ENCODE peak calls at places on chromosomes 11 and 22, in seven cellular contexts. One of them, this sample, is unnamed. For H3K36me3, the result is how much of the 10 kb centered on the place peaks cover.

GRCh38 chr11:108496643-108497256 is 1.4 kb downstream of the POGLUT3 start:
- DNase-seq in ovary: no peak
- DNase-seq in hepatocyte: peak
- DNase-seq in kidney epithelial cell: no peak
- DNase-seq in tibial nerve: no peak
- DNase-seq in stomach: no peak
- DNase-seq in A673: peak
- DNase-seq in this sample: no peak

GRCh38 chr11:91081440-91082088 is 858.7 kb upstream of the CHORDC1 start:
- DNase-seq in stomach: no peak
- DNase-seq in hepatocyte: peak
- DNase-seq in ovary: no peak
- DNase-seq in kidney epithelial cell: peak
- DNase-seq in A673: peak
- DNase-seq in tibial nerve: peak
- DNase-seq in this sample: no peak

GRCh38 chr11:86812322-86812670 is 12.0 kb downstream of the PRSS23 start:
- DNase-seq in stomach: peak
- DNase-seq in kidney epithelial cell: no peak
- DNase-seq in tibial nerve: no peak
- DNase-seq in hepatocyte: no peak
- DNase-seq in ovary: no peak
- DNase-seq in A673: no peak
- DNase-seq in this sample: no peak

GRCh38 chr11:129846508-129847335 is 31.1 kb downstream of the TMEM45B start:
- DNase-seq in hepatocyte: peak
- DNase-seq in tibial nerve: no peak
- DNase-seq in ovary: no peak
- DNase-seq in stomach: no peak
- DNase-seq in A673: no peak
- DNase-seq in kidney epithelial cell: peak
- DNase-seq in this sample: no peak

GRCh38 chr11:50267851-50268250 is 235.2 kb downstream of the OR4C45 start:
- DNase-seq in kidney epithelial cell: no peak
- DNase-seq in hepatocyte: no peak
- DNase-seq in ovary: no peak
- DNase-seq in tibial nerve: no peak
- DNase-seq in A673: no peak
- DNase-seq in stomach: no peak
- DNase-seq in this sample: no peak

GRCh38 chr11:131165036-131165435 is 205.4 kb upstream of the NTM start:
- DNase-seq in tibial nerve: no peak
- DNase-seq in stomach: no peak
- DNase-seq in A673: no peak
- DNase-seq in hepatocyte: no peak
- DNase-seq in kidney epithelial cell: no peak
- DNase-seq in ovary: no peak
- DNase-seq in this sample: no peak

GRCh38 chr11:16217631-16218030 is 138.7 kb downstream of the SOX6 start:
- DNase-seq in hepatocyte: no peak
- DNase-seq in kidney epithelial cell: no peak
- DNase-seq in A673: no peak
- DNase-seq in stomach: no peak
- DNase-seq in tibial nerve: no peak
- DNase-seq in ovary: no peak
- DNase-seq in this sample: no peak

GRCh38 chr22:47782461-47783075 is 1020.1 kb downstream of the TBC1D22A start:
- DNase-seq in tibial nerve: no peak
- DNase-seq in stomach: no peak
- DNase-seq in A673: no peak
- DNase-seq in ovary: no peak
- DNase-seq in hepatocyte: no peak
- DNase-seq in kidney epithelial cell: no peak
- DNase-seq in this sample: no peak

GRCh38 chr11:31810779-31811647 is at the start of gene PAX6:
- DNase-seq in stomach: no peak
- DNase-seq in hepatocyte: no peak
- DNase-seq in tibial nerve: no peak
- DNase-seq in kidney epithelial cell: no peak
- DNase-seq in A673: peak
- DNase-seq in ovary: no peak
- DNase-seq in this sample: no peak

GRCh38 chr11:119237515-119237914 is 31.4 kb downstream of the CBL start:
- DNase-seq in ovary: no peak
- DNase-seq in kidney epithelial cell: no peak
- DNase-seq in A673: no peak
- DNase-seq in hepatocyte: no peak
- DNase-seq in stomach: no peak
- DNase-seq in tibial nerve: no peak
- DNase-seq in this sample: no peak

GRCh38 chr11:19903620-19904069 is 191.0 kb downstream of the NAV2 start:
- DNase-seq in A673: peak
- DNase-seq in hepatocyte: peak
- DNase-seq in tibial nerve: peak
- DNase-seq in ovary: peak
- DNase-seq in stomach: peak
- DNase-seq in kidney epithelial cell: no peak
- DNase-seq in this sample: peak

GRCh38 chr22:37731804-37732471 is 35.1 kb downstream of the TRIOBP start:
- DNase-seq in stomach: peak
- DNase-seq in tibial nerve: no peak
- DNase-seq in kidney epithelial cell: no peak
- DNase-seq in A673: no peak
- DNase-seq in hepatocyte: peak
- DNase-seq in ovary: no peak
- DNase-seq in this sample: no peak
- TF ChIP-seq CTCF in stomach: peak
- TF ChIP-seq CTCF in tibial nerve: no peak
- TF ChIP-seq CTCF in kidney epithelial cell: no peak
- TF ChIP-seq CTCF in A673: no peak
- TF ChIP-seq CTCF in hepatocyte: peak
- TF ChIP-seq CTCF in ovary: no peak
- TF ChIP-seq CTCF in this sample: no peak

GRCh38 chr22:41446639-41447434 is at the start of gene TOB2:
- DNase-seq in stomach: peak
- DNase-seq in A673: peak
- DNase-seq in ovary: peak
- DNase-seq in kidney epithelial cell: peak
- DNase-seq in hepatocyte: peak
- DNase-seq in tibial nerve: peak
- DNase-seq in this sample: peak
- H3K36me3 ChIP-seq in stomach: under half
- H3K36me3 ChIP-seq in A673: under half
- H3K36me3 ChIP-seq in ovary: under half
- H3K36me3 ChIP-seq in kidney epithelial cell: under half
- H3K36me3 ChIP-seq in hepatocyte: under half
- H3K36me3 ChIP-seq in tibial nerve: under half
- H3K36me3 ChIP-seq in this sample: under half

DNA sequence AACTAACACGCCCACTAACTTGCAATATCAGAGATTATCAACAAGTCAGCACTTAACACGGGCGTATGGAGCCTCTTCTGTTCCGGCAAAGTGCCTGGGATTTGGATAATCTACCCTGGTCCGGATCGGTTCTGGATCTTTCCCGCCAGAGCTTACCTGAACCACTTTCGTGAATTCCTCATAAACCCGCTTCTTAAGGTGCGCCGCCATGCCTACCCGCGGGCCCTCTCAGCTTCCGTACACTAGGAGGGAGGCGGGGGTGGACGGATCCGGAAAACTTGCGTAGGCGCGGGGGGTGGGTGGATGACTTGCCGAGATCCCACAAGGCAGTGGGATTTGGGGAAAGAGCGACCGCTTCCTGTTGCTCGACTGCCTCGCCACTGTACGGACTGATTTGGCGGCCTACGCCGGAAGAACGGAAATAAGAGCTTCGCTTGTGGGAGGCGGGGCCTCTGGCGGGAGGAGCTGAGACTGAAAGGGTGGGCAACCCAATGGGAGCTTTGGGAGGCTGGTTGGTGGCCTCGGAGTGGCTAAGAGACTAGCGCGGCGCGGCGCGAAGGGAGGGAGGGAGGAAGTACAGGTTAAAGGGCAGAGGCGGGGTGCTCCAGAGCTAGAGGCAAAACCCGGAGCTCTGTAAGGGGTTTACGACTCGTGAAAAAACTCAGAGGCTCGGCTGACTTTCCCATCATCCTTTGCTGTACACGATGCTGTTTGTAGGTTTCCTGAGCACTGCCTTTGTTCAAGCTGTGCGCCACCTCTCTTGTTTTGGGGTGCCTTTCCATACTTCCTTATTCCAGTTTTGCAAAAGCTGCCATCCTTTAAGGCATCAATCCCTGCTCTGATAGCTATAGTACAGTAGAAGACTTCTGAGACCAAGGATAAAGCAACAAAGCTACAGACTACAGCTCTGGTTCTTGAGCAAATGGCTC is at the start of gene INTS4:
- DNase-seq in A673: peak
- DNase-seq in tibial nerve: peak
- DNase-seq in stomach: peak
- DNase-seq in ovary: peak
- DNase-seq in hepatocyte: peak
- DNase-seq in kidney epithelial cell: peak
- DNase-seq in this sample: peak
- TF ChIP-seq CTCF in A673: no peak
- TF ChIP-seq CTCF in tibial nerve: no peak
- TF ChIP-seq CTCF in stomach: no peak
- TF ChIP-seq CTCF in ovary: no peak
- TF ChIP-seq CTCF in hepatocyte: no peak
- TF ChIP-seq CTCF in kidney epithelial cell: no peak
- TF ChIP-seq CTCF in this sample: no peak

DNA sequence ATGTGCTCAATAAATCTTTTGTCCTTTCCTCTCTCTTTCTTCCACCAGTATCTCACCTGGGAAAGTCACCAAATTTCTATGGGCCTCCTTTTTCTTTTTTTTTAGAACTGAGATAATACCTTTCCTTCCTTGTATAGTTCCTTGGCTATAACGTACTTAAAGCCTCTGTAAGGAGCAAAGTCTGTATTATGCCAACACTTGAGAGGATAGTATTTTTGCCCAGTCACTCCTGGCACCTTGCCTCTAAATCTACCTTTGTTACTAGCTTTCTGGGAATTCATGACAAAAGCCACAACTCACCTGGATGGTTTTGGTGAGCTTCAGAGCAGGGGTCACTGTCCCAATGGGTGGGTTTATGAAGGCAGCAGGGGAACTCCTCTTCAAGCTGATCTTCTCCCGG is 12.2 kb downstream of the POLDIP3 start:
- DNase-seq in ovary: no peak
- DNase-seq in A673: no peak
- DNase-seq in kidney epithelial cell: no peak
- DNase-seq in stomach: peak
- DNase-seq in tibial nerve: no peak
- DNase-seq in hepatocyte: no peak
- DNase-seq in this sample: no peak
- H3K36me3 ChIP-seq in ovary: under half
- H3K36me3 ChIP-seq in A673: half or more
- H3K36me3 ChIP-seq in kidney epithelial cell: under half
- H3K36me3 ChIP-seq in stomach: half or more
- H3K36me3 ChIP-seq in tibial nerve: half or more
- H3K36me3 ChIP-seq in hepatocyte: under half
- H3K36me3 ChIP-seq in this sample: half or more

GRCh38 chr11:85809881-85810280 is 1.1 kb downstream of the SYTL2 start:
- DNase-seq in tibial nerve: no peak
- DNase-seq in kidney epithelial cell: no peak
- DNase-seq in hepatocyte: peak
- DNase-seq in stomach: no peak
- DNase-seq in ovary: no peak
- DNase-seq in A673: peak
- DNase-seq in this sample: peak
- TF ChIP-seq CTCF in tibial nerve: no peak
- TF ChIP-seq CTCF in kidney epithelial cell: peak
- TF ChIP-seq CTCF in hepatocyte: peak
- TF ChIP-seq CTCF in stomach: no peak
- TF ChIP-seq CTCF in ovary: no peak
- TF ChIP-seq CTCF in A673: peak
- TF ChIP-seq CTCF in this sample: no peak

DNA sequence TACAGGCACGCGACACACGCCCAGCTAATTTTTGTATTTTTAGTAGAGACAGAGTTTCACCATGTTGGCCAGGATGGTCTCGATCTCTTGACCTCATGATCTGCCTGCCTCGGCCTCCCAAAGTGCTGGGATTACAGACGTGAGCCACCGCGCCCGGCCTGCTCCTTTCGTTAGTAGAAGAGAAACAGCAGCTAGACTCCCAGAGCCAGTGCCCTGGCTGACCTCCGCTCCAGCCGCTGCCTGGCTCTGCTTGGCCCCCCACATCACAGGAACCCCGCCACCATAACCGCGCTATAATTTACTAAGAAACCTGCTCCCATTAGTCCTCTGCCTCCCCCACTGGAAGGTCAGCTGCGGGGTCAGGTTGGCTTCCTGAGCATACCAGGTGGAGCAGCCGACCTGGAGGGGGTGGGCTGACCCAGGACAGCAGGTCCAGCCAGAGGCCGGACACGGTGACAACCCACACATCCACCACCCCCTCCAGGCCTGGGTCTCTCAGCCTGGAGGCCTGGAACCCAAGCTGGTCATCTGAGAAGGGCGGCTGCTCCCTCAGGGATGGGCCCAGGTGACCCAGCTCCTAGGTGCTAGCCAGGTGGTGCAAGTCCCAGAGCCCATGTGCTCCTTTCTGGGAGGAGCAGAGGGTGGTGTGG is 7.5 kb upstream of the POLDIP3 start:
- DNase-seq in ovary: no peak
- DNase-seq in stomach: no peak
- DNase-seq in tibial nerve: no peak
- DNase-seq in kidney epithelial cell: no peak
- DNase-seq in hepatocyte: no peak
- DNase-seq in A673: no peak
- DNase-seq in this sample: no peak
- H3K36me3 ChIP-seq in ovary: under half
- H3K36me3 ChIP-seq in stomach: half or more
- H3K36me3 ChIP-seq in tibial nerve: half or more
- H3K36me3 ChIP-seq in kidney epithelial cell: under half
- H3K36me3 ChIP-seq in hepatocyte: under half
- H3K36me3 ChIP-seq in A673: under half
- H3K36me3 ChIP-seq in this sample: half or more

GRCh38 chr11:69841859-69842698 is 22.9 kb upstream of the FGF3 start:
- DNase-seq in tibial nerve: no peak
- DNase-seq in kidney epithelial cell: no peak
- DNase-seq in ovary: peak
- DNase-seq in hepatocyte: no peak
- DNase-seq in A673: peak
- DNase-seq in stomach: no peak
- DNase-seq in this sample: no peak
- TF ChIP-seq CTCF in tibial nerve: no peak
- TF ChIP-seq CTCF in kidney epithelial cell: peak
- TF ChIP-seq CTCF in ovary: no peak
- TF ChIP-seq CTCF in hepatocyte: peak
- TF ChIP-seq CTCF in A673: peak
- TF ChIP-seq CTCF in stomach: no peak
- TF ChIP-seq CTCF in this sample: peak

This sample was measured in tibial artery.